ENCODE peak calls at places on chromosomes 5 and 9, in six cellular contexts. E is heart right ventricle, Q is NB4, G is B cell, P is GM20000, R is A549. S is an unnamed sample.

GRCh38 chr5:91339053-91339710 is 43.9 kb downstream of the ARRDC3 start:
- DNase-seq in E (no peak), P (no peak), R (no peak), Q (no peak), G (no peak), S (no peak)

GRCh38 chr5:87048156-87048555 is 219.5 kb upstream of the RASA1 start:
- DNase-seq in Q (peak), P (no peak), G (no peak), E (no peak), R (peak), S (no peak)

GRCh38 chr9:104586496-104587180 is 12.6 kb downstream of the OR13C5 start:
- DNase-seq in R (no peak), G (no peak), P (no peak), Q (no peak), E (no peak), S (no peak)

GRCh38 chr9:82599550-82599949 is 463.4 kb downstream of the RASEF start:
- DNase-seq in E (no peak), G (no peak), P (no peak), Q (no peak), R (no peak), S (no peak)

GRCh38 chr5:35246928-35247644 is 16.8 kb upstream of the PRLR start:
- DNase-seq in G (no peak), E (peak), Q (no peak), R (no peak), P (no peak), S (no peak)

GRCh38 chr5:147767048-147767447 is 15.5 kb downstream of the JAKMIP2 start:
- DNase-seq in E (no peak), Q (no peak), P (no peak), G (no peak), R (no peak), S (no peak)

GRCh38 chr5:65914644-65915196 is 11.7 kb upstream of the ERBIN start:
- DNase-seq in P (no peak), Q (no peak), G (no peak), E (no peak), R (no peak), S (no peak)

GRCh38 chr5:173281910-173282309 is 46.3 kb downstream of the STC2 start:
- DNase-seq in R (peak), G (no peak), P (no peak), Q (peak), E (peak), S (no peak)

GRCh38 chr9:132488611-132489010 is 78.6 kb downstream of the CFAP77 start:
- DNase-seq in P (no peak), R (no peak), G (no peak), E (no peak), Q (no peak), S (no peak)

GRCh38 chr5:123047706-123048105 is 11.2 kb upstream of the PPIC start:
- DNase-seq in G (no peak), E (no peak), Q (no peak), R (no peak), P (no peak), S (no peak)

GRCh38 chr5:58016329-58016728 is 443.6 kb downstream of the PLK2 start:
- DNase-seq in R (peak), G (no peak), P (no peak), Q (no peak), E (no peak), S (no peak)

GRCh38 chr5:170571331-170571731 is 67.5 kb downstream of the KCNIP1 start:
- DNase-seq in E (no peak), G (no peak), P (no peak), R (peak), Q (no peak), S (no peak)
- TF ChIP-seq CTCF in E (no peak), G (no peak), P (no peak), R (no peak), Q (no peak), S (no peak)

DNA sequence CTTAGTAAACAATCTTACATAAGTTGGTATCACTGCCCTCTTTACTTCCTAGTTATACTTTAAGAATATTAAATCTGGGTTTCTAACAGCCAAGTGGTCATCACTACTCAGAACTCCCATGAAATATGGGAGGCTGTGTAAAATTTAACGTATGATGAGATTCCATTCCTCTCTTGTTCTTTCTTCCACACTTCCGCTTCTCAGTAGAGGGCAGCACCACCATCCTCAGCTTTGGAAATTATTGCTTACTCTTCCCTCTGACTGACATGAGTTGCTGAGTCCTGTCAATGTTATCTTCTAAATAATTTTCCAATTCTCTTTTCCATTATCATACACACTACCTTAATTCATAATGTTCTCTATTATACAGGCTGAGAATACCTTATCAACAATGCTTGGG is 194.0 kb downstream of the RFX3 start:
- DNase-seq in Q (peak), R (peak), G (no peak), P (no peak), E (no peak), S (no peak)
- TF ChIP-seq CTCF in Q (peak), R (peak), G (no peak), P (peak), E (no peak), S (no peak)

GRCh38 chr5:109825450-109825849 is 135.7 kb downstream of the MAN2A1 start:
- DNase-seq in P (no peak), E (no peak), G (no peak), Q (no peak), R (peak), S (no peak)

GRCh38 chr5:109823597-109823996 is 133.9 kb downstream of the MAN2A1 start:
- DNase-seq in G (no peak), Q (no peak), R (peak), P (no peak), E (no peak), S (no peak)

GRCh38 chr5:109816732-109817131 is 127.0 kb downstream of the MAN2A1 start:
- DNase-seq in Q (no peak), E (no peak), G (no peak), P (no peak), R (no peak), S (no peak)

DNA sequence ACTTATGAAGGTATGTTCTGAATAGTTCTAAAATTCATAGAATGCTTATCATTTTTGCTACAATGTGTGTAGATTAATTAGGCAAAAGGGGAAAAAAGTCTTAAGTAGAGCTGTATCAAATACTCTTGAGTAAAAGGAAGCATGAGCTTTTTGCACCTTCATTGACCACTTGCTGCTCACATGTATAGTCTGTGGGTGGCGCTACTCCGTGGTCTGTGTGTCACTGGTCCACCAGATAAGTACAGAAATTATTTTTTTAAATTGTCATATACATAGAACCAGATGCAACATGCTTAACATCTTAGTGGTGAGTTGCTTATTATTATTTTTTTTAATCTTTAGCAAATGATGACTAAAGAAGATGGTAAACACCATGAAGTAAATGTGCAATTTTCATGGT is 130.2 kb downstream of the MAN2A1 start:
- DNase-seq in G (no peak), E (no peak), Q (no peak), R (no peak), P (no peak), S (no peak)
- TF ChIP-seq CTCF in G (no peak), E (no peak), Q (no peak), R (no peak), P (no peak), S (no peak)

DNA sequence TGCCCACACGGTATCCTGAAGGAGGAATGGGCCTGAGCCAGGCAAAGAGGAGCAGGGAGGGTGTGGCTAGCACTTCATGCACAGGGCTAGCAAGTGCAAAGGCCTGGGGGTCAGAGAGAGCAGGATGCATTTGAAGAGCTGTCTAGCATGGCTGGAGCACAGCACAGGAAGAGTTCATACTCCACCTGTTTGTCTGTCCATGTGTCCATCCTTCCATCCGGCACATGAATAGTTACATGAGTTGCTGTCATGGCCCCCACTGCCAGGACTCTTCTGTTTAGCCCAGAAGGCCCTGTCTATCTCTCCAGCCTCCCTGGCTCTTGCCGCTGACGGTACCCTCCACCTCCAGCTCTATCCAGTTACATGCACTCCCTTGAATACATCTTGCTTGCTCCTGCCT is 17.1 kb downstream of the RGS3 start:
- DNase-seq in P (no peak), Q (no peak), R (no peak), G (no peak), E (no peak), S (no peak)
- TF ChIP-seq CTCF in P (no peak), Q (no peak), R (no peak), G (no peak), E (no peak), S (no peak)

GRCh38 chr5:31825775-31826068 is 186.8 kb downstream of the PDZD2 start:
- DNase-seq in G (no peak), Q (no peak), P (no peak), E (no peak), R (no peak), S (no peak)

GRCh38 chr5:31824886-31825774 is 186.2 kb downstream of the PDZD2 start:
- DNase-seq in E (peak), R (peak), G (no peak), Q (peak), P (peak), S (no peak)

GRCh38 chr5:31819926-31820516 is 181.1 kb downstream of the PDZD2 start:
- DNase-seq in E (no peak), P (no peak), R (peak), G (no peak), Q (peak), S (no peak)

GRCh38 chr5:31827862-31828261 is 188.9 kb downstream of the PDZD2 start:
- DNase-seq in R (no peak), Q (no peak), G (no peak), P (no peak), E (no peak), S (no peak)

DNA sequence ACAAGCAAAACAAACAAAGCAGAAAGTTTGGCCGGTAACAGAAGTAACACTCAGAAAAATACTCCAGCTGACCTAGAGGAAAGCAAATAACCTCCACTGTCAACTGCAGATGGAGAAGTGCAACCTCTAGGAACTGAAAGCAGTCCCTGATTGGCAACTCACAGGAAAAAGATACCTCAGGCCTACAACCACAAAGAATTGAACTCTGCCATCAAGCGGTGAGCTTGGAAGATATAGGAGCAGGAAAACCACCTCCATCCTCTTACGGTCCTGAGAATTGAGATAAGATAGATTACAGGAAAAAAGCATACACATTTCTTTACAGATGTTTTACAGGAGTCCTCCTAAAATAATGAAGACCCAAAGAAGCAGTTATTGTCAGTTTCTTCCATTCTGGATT is 184.5 kb downstream of the PDZD2 start:
- DNase-seq in R (no peak), P (no peak), E (no peak), Q (peak), G (no peak), S (no peak)
- TF ChIP-seq CTCF in R (peak), P (no peak), E (no peak), Q (no peak), G (no peak), S (no peak)

DNA sequence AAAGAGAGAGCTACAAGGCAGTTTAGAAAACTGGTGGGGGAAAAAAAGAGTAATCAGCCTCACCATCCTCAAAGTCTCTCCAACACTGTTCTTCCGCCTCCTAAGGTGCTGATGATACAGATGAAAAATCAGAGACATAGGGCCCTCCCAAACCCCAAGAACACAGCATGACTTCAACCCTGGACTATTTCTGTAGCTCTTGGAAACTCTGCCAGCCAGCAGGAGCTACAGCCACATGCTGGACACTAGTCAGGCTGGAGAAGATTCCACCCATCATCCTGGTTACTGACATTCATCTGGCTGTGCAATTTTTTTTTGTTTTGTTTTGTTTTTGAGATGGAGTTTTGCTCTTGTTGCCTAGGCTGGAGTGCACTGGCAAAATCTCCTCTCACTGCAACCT is 42.4 kb downstream of the OXCT1 start:
- DNase-seq in E (no peak), G (no peak), P (no peak), Q (no peak), R (no peak), S (no peak)
- TF ChIP-seq CTCF in E (no peak), G (no peak), P (no peak), Q (no peak), R (no peak), S (no peak)

GRCh38 chr9:14322211-14323082 is 8.5 kb upstream of the NFIB start:
- DNase-seq in G (peak), E (peak), R (peak), Q (peak), P (peak), S (peak)
- TF ChIP-seq CTCF in G (no peak), E (peak), R (peak), Q (no peak), P (no peak), S (no peak)

GRCh38 chr5:10800852-10801251 is 39.8 kb upstream of the DAP start:
- DNase-seq in E (no peak), P (no peak), G (no peak), R (no peak), Q (no peak), S (no peak)

GRCh38 chr5:10797246-10797645 is 36.2 kb upstream of the DAP start:
- DNase-seq in E (no peak), P (no peak), R (no peak), G (no peak), Q (peak), S (no peak)

GRCh38 chr5:10801931-10802674 is 41.1 kb upstream of the DAP start:
- DNase-seq in P (no peak), R (peak), E (no peak), G (no peak), Q (peak), S (no peak)
- TF ChIP-seq CTCF in P (no peak), R (no peak), E (no peak), G (no peak), Q (no peak), S (no peak)